ENCODE peak calls at places on chromosomes 6 and 20, in seven cellular contexts. N is RWPE2, Q is activated B cell treated with CpG ODN at 0.5 μM for 24 hours, A is BJ, P is ascending aorta, L is left ventricle myocardium inferior, R is heart right ventricle. J is an unnamed sample.
A peak's percentile ranks its signal among the peaks of the same experiment; 100 is the strongest.

GRCh38 chr6:81570673-81571072 is 181.8 kb downstream of the TENT5A start:
- DNase-seq in N (no peak), Q (no peak), A (no peak), P (no peak), L (no peak), R (no peak), J (no peak)

GRCh38 chr6:90790058-90790457 is 203.2 kb upstream of the MAP3K7 start:
- DNase-seq in N (no peak), Q (no peak), A (no peak), P (no peak), L (no peak), R (no peak), J (no peak)

GRCh38 chr20:14009206-14009605 is 13.9 kb downstream of the MACROD2 start:
- DNase-seq in N (no peak), Q (no peak), A (no peak), P (no peak), L (no peak), R (no peak), J (no peak)

GRCh38 chr6:41584668-41585205 is 38.6 kb downstream of the FOXP4 start:
- DNase-seq in N (no peak), Q (no peak), A (no peak), P (no peak), L (no peak), R (no peak), J (no peak)

GRCh38 chr6:28941681-28942448 is 18.1 kb upstream of the TRIM27 start:
- DNase-seq in N (no peak), Q (no peak), A (no peak), P (no peak), L (no peak), R (no peak), J (no peak)

GRCh38 chr20:52348434-52348833 is 156.9 kb upstream of the ZFP64 start:
- DNase-seq in N (no peak), Q (no peak), A (no peak), P (no peak), L (no peak), R (no peak), J (no peak)

GRCh38 chr6:168314029-168314420 is 5.6 kb downstream of the DACT2 start:
- DNase-seq in N (no peak), Q (no peak), A (no peak), P (no peak), L (no peak), R (no peak), J (no peak)

GRCh38 chr6:74505391-74505790 is 700.5 kb downstream of the COL12A1 start:
- DNase-seq in N (no peak), Q (no peak), A (no peak), P (no peak), L (no peak), R (no peak), J (no peak)

GRCh38 chr6:37554480-37554819 is 54.8 kb upstream of the CCDC167 start:
- DNase-seq in N (no peak), Q (no peak), A (no peak), P (no peak), L (no peak), R (no peak), J (no peak)

GRCh38 chr6:119467478-119468081 is 118.0 kb upstream of the MAN1A1 start:
- DNase-seq in N (no peak), Q (no peak), A (no peak), P (no peak), L (no peak), R (no peak), J (no peak)

GRCh38 chr6:40285535-40285934 is 301.6 kb downstream of the LRFN2 start:
- DNase-seq in N (no peak), Q (no peak), A (no peak), P (no peak), L (no peak), R (no peak), J (no peak)

GRCh38 chr6:119227377-119227776 is 122.2 kb downstream of the MAN1A1 start:
- DNase-seq in N (no peak), Q (no peak), A (no peak), P (no peak), L (no peak), R (no peak), J (no peak)

GRCh38 chr6:29980501-29980900 is 38.2 kb downstream of the HLA-A start:
- DNase-seq in N (no peak), Q (no peak), A (no peak), P (no peak), L (no peak), R (no peak), J (no peak)

GRCh38 chr6:108798672-108799355 is 49.4 kb upstream of the ARMC2 start:
- DNase-seq in N (no peak), Q (no peak), A (no peak), P (no peak), L (peak; percentile 35), R (peak; percentile 49), J (no peak)

GRCh38 chr6:100446115-100446921 is 18.4 kb downstream of the SIM1 start:
- DNase-seq in N (no peak), Q (no peak), A (no peak), P (no peak), L (no peak), R (no peak), J (no peak)

GRCh38 chr20:29079769-29080690 is 2177.4 kb upstream of the DEFB115 start:
- DNase-seq in N (peak; percentile 78), Q (no peak), A (no peak), P (no peak), L (no peak), R (peak; percentile 13), J (no peak)

GRCh38 chr6:30748301-30748769 is 4.0 kb upstream of the IER3 start:
- DNase-seq in N (no peak), Q (no peak), A (no peak), P (no peak), L (no peak), R (no peak), J (no peak)

GRCh38 chr6:134317471-134318131 is at the start of gene SGK1:
- DNase-seq in N (no peak), Q (peak; percentile 22), A (no peak), P (no peak), L (no peak), R (no peak), J (no peak)

GRCh38 chr20:44733341-44734069 is 12.2 kb upstream of the KCNK15 start:
- DNase-seq in N (no peak), Q (peak; percentile 27), A (no peak), P (no peak), L (peak; percentile 60), R (peak; percentile 66), J (peak; percentile 62)

GRCh38 chr6:7262037-7262461 is 51.0 kb downstream of the SSR1 start:
- DNase-seq in N (no peak), Q (no peak), A (no peak), P (no peak), L (peak; percentile 38), R (no peak), J (no peak)

GRCh38 chr6:122200441-122200840 is 199.0 kb upstream of the HSF2 start:
- DNase-seq in N (no peak), Q (no peak), A (no peak), P (no peak), L (no peak), R (no peak), J (no peak)

GRCh38 chr20:63325021-63325471 is 32.1 kb downstream of the COL20A1 start:
- DNase-seq in N (no peak), Q (no peak), A (no peak), P (no peak), L (no peak), R (peak; percentile 6), J (no peak)

GRCh38 chr6:74573613-74574012 is 632.2 kb downstream of the COL12A1 start:
- DNase-seq in N (no peak), Q (no peak), A (no peak), P (no peak), L (no peak), R (no peak), J (no peak)

GRCh38 chr6:107192739-107193296 is 77.5 kb upstream of the BEND3 start:
- DNase-seq in N (no peak), Q (no peak), A (no peak), P (no peak), L (no peak), R (no peak), J (no peak)

GRCh38 chr6:33276581-33276863 is 401 bp upstream of the B3GALT4 start:
- DNase-seq in N (no peak), Q (no peak), A (no peak), P (no peak), L (no peak), R (no peak), J (no peak)

GRCh38 chr6:33278810-33279209 is 1.9 kb downstream of the B3GALT4 start:
- DNase-seq in N (no peak), Q (no peak), A (no peak), P (no peak), L (no peak), R (no peak), J (no peak)

GRCh38 chr6:33278392-33278741 is 1.4 kb downstream of the B3GALT4 start:
- DNase-seq in N (no peak), Q (no peak), A (no peak), P (no peak), L (no peak), R (no peak), J (no peak)

GRCh38 chr6:33276864-33277662 is at the start of gene B3GALT4:
- DNase-seq in N (no peak), Q (peak; percentile 77), A (no peak), P (no peak), L (peak; percentile 78), R (peak; percentile 80), J (peak; percentile 51)

GRCh38 chr6:33277663-33278391 is 904 bp downstream of the B3GALT4 start:
- DNase-seq in N (no peak), Q (peak; percentile 39), A (no peak), P (no peak), L (no peak), R (no peak), J (no peak)
- TF ChIP-seq CTCF in N (no peak), Q (no peak), A (no peak), P (no peak), L (no peak), R (no peak), J (no peak)

GRCh38 chr20:47521059-47521808 is 19.5 kb downstream of the NCOA3 start:
- DNase-seq in N (no peak), Q (no peak), A (no peak), P (no peak), L (no peak), R (no peak), J (no peak)
- TF ChIP-seq CTCF in N (peak; percentile 22), Q (no peak), A (peak; percentile 15), P (no peak), L (peak; percentile 23), R (no peak), J (peak; percentile 14)

DNA sequence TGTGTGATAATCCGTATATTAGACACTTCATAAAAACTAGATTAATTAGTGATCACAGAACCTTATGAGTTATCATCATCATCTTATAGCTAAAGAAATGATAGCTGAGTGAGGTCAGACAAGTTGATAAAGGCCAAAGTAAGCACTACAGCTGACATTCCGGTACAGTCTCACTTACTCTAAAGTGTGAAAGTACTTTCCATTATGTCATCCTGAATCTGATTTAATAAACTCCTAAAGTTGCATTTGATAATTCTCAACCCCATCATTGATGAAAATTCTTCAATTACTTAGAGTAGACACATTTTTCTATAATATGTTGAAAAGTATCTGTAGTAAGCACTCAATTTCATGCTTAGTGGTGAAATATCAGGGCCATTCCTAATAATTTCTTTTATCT is 385.2 kb upstream of the CHD6 start:
- DNase-seq in N (no peak), Q (no peak), A (no peak), P (no peak), L (no peak), R (no peak), J (no peak)
- TF ChIP-seq CTCF in N (no peak), Q (no peak), A (no peak), P (no peak), L (no peak), R (no peak), J (no peak)

GRCh38 chr6:70956191-70956450 is 739 bp downstream of the B3GAT2 start:
- DNase-seq in N (no peak), Q (no peak), A (no peak), P (no peak), L (no peak), R (no peak), J (no peak)
- TF ChIP-seq CTCF in N (peak; percentile 73), Q (no peak), A (no peak), P (no peak), L (no peak), R (no peak), J (peak; percentile 53)